ENCODE peak calls at places on chromosomes 11 and 22, in seven cellular contexts. One of them, this sample, is unnamed.

GRCh38 chr11:62556872-62557631 is 10.4 kb upstream of the AHNAK start:
- DNase-seq in body of pancreas: no peak
- DNase-seq in astrocyte of the spinal cord: no peak
- DNase-seq in mammary epithelial cell: no peak
- DNase-seq in IMR-90: peak; percentile 11
- DNase-seq in heart left ventricle: no peak
- DNase-seq in fibroblast of mammary gland: no peak
- DNase-seq in this sample: no peak

GRCh38 chr11:120303004-120303637 is 22.0 kb upstream of the TLCD5 start:
- DNase-seq in heart left ventricle: peak; percentile 54
- DNase-seq in fibroblast of mammary gland: peak; percentile 72
- DNase-seq in IMR-90: peak; percentile 80
- DNase-seq in body of pancreas: peak; percentile 81
- DNase-seq in astrocyte of the spinal cord: peak; percentile 71
- DNase-seq in mammary epithelial cell: peak; percentile 71
- DNase-seq in this sample: peak; percentile 31

GRCh38 chr22:36673821-36674220 is 29.7 kb downstream of the CACNG2 start:
- DNase-seq in astrocyte of the spinal cord: no peak
- DNase-seq in IMR-90: no peak
- DNase-seq in fibroblast of mammary gland: no peak
- DNase-seq in mammary epithelial cell: no peak
- DNase-seq in body of pancreas: no peak
- DNase-seq in heart left ventricle: no peak
- DNase-seq in this sample: no peak

GRCh38 chr22:27139935-27140493 is 482.6 kb downstream of the MIAT start:
- DNase-seq in astrocyte of the spinal cord: peak; percentile 82
- DNase-seq in heart left ventricle: no peak
- DNase-seq in body of pancreas: peak; percentile 28
- DNase-seq in IMR-90: peak; percentile 83
- DNase-seq in mammary epithelial cell: peak; percentile 62
- DNase-seq in fibroblast of mammary gland: peak; percentile 80
- DNase-seq in this sample: peak; percentile 69

GRCh38 chr11:32421992-32422391 is 13.3 kb downstream of the WT1 start:
- DNase-seq in body of pancreas: no peak
- DNase-seq in fibroblast of mammary gland: no peak
- DNase-seq in heart left ventricle: no peak
- DNase-seq in astrocyte of the spinal cord: peak; percentile 18
- DNase-seq in IMR-90: no peak
- DNase-seq in mammary epithelial cell: no peak
- DNase-seq in this sample: no peak

GRCh38 chr11:97414801-97415200 is 1025.0 kb downstream of the JRKL start:
- DNase-seq in body of pancreas: no peak
- DNase-seq in heart left ventricle: no peak
- DNase-seq in fibroblast of mammary gland: no peak
- DNase-seq in astrocyte of the spinal cord: no peak
- DNase-seq in mammary epithelial cell: no peak
- DNase-seq in IMR-90: no peak
- DNase-seq in this sample: no peak

GRCh38 chr11:70824590-70825300 is 426.4 kb downstream of the CTTN start:
- DNase-seq in body of pancreas: no peak
- DNase-seq in IMR-90: no peak
- DNase-seq in mammary epithelial cell: no peak
- DNase-seq in astrocyte of the spinal cord: no peak
- DNase-seq in heart left ventricle: no peak
- DNase-seq in fibroblast of mammary gland: no peak
- DNase-seq in this sample: no peak

GRCh38 chr11:87425943-87426342 is 388.2 kb downstream of the TMEM135 start:
- DNase-seq in fibroblast of mammary gland: no peak
- DNase-seq in astrocyte of the spinal cord: peak; percentile 23
- DNase-seq in IMR-90: peak; percentile 62
- DNase-seq in body of pancreas: no peak
- DNase-seq in heart left ventricle: no peak
- DNase-seq in mammary epithelial cell: no peak
- DNase-seq in this sample: peak; percentile 4

GRCh38 chr11:126257764-126258163 is 10.9 kb downstream of the SRPRA start:
- DNase-seq in mammary epithelial cell: peak; percentile 26
- DNase-seq in fibroblast of mammary gland: peak; percentile 44
- DNase-seq in heart left ventricle: no peak
- DNase-seq in IMR-90: peak; percentile 70
- DNase-seq in astrocyte of the spinal cord: peak; percentile 35
- DNase-seq in body of pancreas: no peak
- DNase-seq in this sample: peak; percentile 71

GRCh38 chr11:65425105-65425970 is 2.7 kb downstream of the NEAT1 start:
- DNase-seq in IMR-90: peak; percentile 78
- DNase-seq in mammary epithelial cell: peak; percentile 80
- DNase-seq in body of pancreas: peak; percentile 72
- DNase-seq in fibroblast of mammary gland: peak; percentile 76
- DNase-seq in heart left ventricle: no peak
- DNase-seq in astrocyte of the spinal cord: peak; percentile 74
- DNase-seq in this sample: no peak

GRCh38 chr11:105490333-105490732 is 119.5 kb upstream of the GRIA4 start:
- DNase-seq in IMR-90: no peak
- DNase-seq in heart left ventricle: no peak
- DNase-seq in astrocyte of the spinal cord: no peak
- DNase-seq in fibroblast of mammary gland: no peak
- DNase-seq in mammary epithelial cell: no peak
- DNase-seq in body of pancreas: no peak
- DNase-seq in this sample: no peak

GRCh38 chr11:81874627-81875026 is 859.0 kb downstream of the FAM181B start:
- DNase-seq in heart left ventricle: no peak
- DNase-seq in mammary epithelial cell: no peak
- DNase-seq in fibroblast of mammary gland: no peak
- DNase-seq in IMR-90: no peak
- DNase-seq in body of pancreas: no peak
- DNase-seq in astrocyte of the spinal cord: no peak
- DNase-seq in this sample: no peak

GRCh38 chr11:77199346-77199745 is 71.3 kb downstream of the MYO7A start:
- DNase-seq in astrocyte of the spinal cord: no peak
- DNase-seq in mammary epithelial cell: no peak
- DNase-seq in body of pancreas: no peak
- DNase-seq in fibroblast of mammary gland: no peak
- DNase-seq in IMR-90: no peak
- DNase-seq in heart left ventricle: no peak
- DNase-seq in this sample: no peak

GRCh38 chr11:133928628-133929059 is 28.1 kb downstream of the IGSF9B start:
- DNase-seq in heart left ventricle: no peak
- DNase-seq in mammary epithelial cell: peak; percentile 65
- DNase-seq in fibroblast of mammary gland: no peak
- DNase-seq in IMR-90: no peak
- DNase-seq in astrocyte of the spinal cord: no peak
- DNase-seq in body of pancreas: no peak
- DNase-seq in this sample: no peak

DNA sequence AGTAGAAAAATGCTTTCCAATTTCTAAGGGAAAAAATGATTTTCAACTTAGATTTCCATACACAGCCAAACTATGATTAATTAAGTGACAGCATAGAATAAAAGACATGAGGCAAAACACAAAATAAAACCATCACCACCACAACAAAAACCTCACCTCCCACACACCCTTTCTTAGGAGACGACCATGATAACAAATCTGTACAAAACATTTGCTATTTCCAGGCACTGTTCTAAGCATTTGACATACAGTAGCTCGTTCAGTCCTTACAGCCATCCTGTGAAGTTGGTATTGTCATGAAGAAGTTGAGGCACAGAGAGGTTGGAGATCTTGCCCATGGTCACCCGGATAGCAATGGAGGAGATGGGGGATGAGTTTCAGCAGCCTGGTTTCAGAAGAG is 8.7 kb downstream of the SPI1 start:
- DNase-seq in astrocyte of the spinal cord: no peak
- DNase-seq in fibroblast of mammary gland: no peak
- DNase-seq in heart left ventricle: no peak
- DNase-seq in body of pancreas: no peak
- DNase-seq in mammary epithelial cell: no peak
- DNase-seq in IMR-90: no peak
- DNase-seq in this sample: no peak
- TF ChIP-seq CTCF in astrocyte of the spinal cord: no peak
- TF ChIP-seq CTCF in fibroblast of mammary gland: no peak
- TF ChIP-seq CTCF in heart left ventricle: no peak
- TF ChIP-seq CTCF in body of pancreas: no peak
- TF ChIP-seq CTCF in mammary epithelial cell: no peak
- TF ChIP-seq CTCF in IMR-90: no peak
- TF ChIP-seq CTCF in this sample: no peak

GRCh38 chr22:47452184-47452583 is 689.7 kb downstream of the TBC1D22A start:
- DNase-seq in body of pancreas: no peak
- DNase-seq in heart left ventricle: no peak
- DNase-seq in IMR-90: no peak
- DNase-seq in mammary epithelial cell: no peak
- DNase-seq in fibroblast of mammary gland: no peak
- DNase-seq in astrocyte of the spinal cord: no peak
- DNase-seq in this sample: no peak
- TF ChIP-seq CTCF in body of pancreas: peak; percentile 16
- TF ChIP-seq CTCF in heart left ventricle: peak; percentile 12
- TF ChIP-seq CTCF in IMR-90: no peak
- TF ChIP-seq CTCF in mammary epithelial cell: no peak
- TF ChIP-seq CTCF in fibroblast of mammary gland: no peak
- TF ChIP-seq CTCF in astrocyte of the spinal cord: peak; percentile 16
- TF ChIP-seq CTCF in this sample: peak; percentile 18

GRCh38 chr11:93116641-93117577 is 80.9 kb downstream of the SLC36A4 start:
- DNase-seq in fibroblast of mammary gland: no peak
- DNase-seq in astrocyte of the spinal cord: no peak
- DNase-seq in IMR-90: peak; percentile 44
- DNase-seq in heart left ventricle: no peak
- DNase-seq in body of pancreas: no peak
- DNase-seq in mammary epithelial cell: peak; percentile 4
- DNase-seq in this sample: no peak

GRCh38 chr11:93117578-93117964 is 80.2 kb downstream of the SLC36A4 start:
- DNase-seq in heart left ventricle: no peak
- DNase-seq in body of pancreas: no peak
- DNase-seq in fibroblast of mammary gland: no peak
- DNase-seq in astrocyte of the spinal cord: no peak
- DNase-seq in mammary epithelial cell: no peak
- DNase-seq in IMR-90: no peak
- DNase-seq in this sample: no peak

GRCh38 chr11:93113824-93114223 is 84.0 kb downstream of the SLC36A4 start:
- DNase-seq in mammary epithelial cell: no peak
- DNase-seq in astrocyte of the spinal cord: no peak
- DNase-seq in fibroblast of mammary gland: no peak
- DNase-seq in heart left ventricle: no peak
- DNase-seq in body of pancreas: no peak
- DNase-seq in IMR-90: no peak
- DNase-seq in this sample: no peak
- TF ChIP-seq CTCF in mammary epithelial cell: no peak
- TF ChIP-seq CTCF in astrocyte of the spinal cord: no peak
- TF ChIP-seq CTCF in fibroblast of mammary gland: no peak
- TF ChIP-seq CTCF in heart left ventricle: no peak
- TF ChIP-seq CTCF in body of pancreas: no peak
- TF ChIP-seq CTCF in IMR-90: no peak
- TF ChIP-seq CTCF in this sample: no peak

GRCh38 chr11:1867381-1867780 is 14.5 kb downstream of the LSP1 start:
- DNase-seq in heart left ventricle: no peak
- DNase-seq in mammary epithelial cell: no peak
- DNase-seq in fibroblast of mammary gland: no peak
- DNase-seq in body of pancreas: no peak
- DNase-seq in IMR-90: no peak
- DNase-seq in astrocyte of the spinal cord: no peak
- DNase-seq in this sample: no peak

GRCh38 chr11:1868056-1868635 is 15.3 kb downstream of the LSP1 start:
- DNase-seq in body of pancreas: no peak
- DNase-seq in IMR-90: no peak
- DNase-seq in fibroblast of mammary gland: no peak
- DNase-seq in astrocyte of the spinal cord: no peak
- DNase-seq in heart left ventricle: no peak
- DNase-seq in mammary epithelial cell: no peak
- DNase-seq in this sample: no peak

GRCh38 chr11:1864831-1865665 is 12.2 kb downstream of the LSP1 start:
- DNase-seq in IMR-90: no peak
- DNase-seq in heart left ventricle: no peak
- DNase-seq in astrocyte of the spinal cord: no peak
- DNase-seq in mammary epithelial cell: no peak
- DNase-seq in fibroblast of mammary gland: no peak
- DNase-seq in body of pancreas: no peak
- DNase-seq in this sample: no peak

GRCh38 chr11:1866226-1866625 is 13.3 kb downstream of the LSP1 start:
- DNase-seq in heart left ventricle: no peak
- DNase-seq in fibroblast of mammary gland: no peak
- DNase-seq in body of pancreas: no peak
- DNase-seq in astrocyte of the spinal cord: no peak
- DNase-seq in IMR-90: no peak
- DNase-seq in mammary epithelial cell: no peak
- DNase-seq in this sample: no peak

DNA sequence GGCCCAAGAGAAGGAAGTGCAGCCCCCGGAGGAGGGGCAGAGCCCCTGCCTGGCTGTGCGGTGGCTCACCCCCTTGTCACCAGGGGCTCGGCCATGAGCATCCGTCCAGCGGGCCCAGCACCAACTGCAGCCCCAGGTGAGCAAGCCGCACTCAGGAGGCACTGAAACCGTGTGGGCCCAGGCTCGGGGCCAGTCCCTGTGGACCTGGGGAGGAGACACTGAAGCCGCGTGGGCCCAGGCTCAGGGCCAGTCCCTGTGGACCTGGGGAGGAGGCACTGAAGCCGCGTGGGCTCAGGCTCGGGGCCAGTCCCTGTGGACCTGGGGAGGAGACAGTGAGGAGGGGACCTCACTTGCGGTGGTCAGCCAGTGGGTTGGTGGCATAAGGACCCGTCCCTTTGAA is 13.9 kb downstream of the LSP1 start:
- DNase-seq in heart left ventricle: no peak
- DNase-seq in body of pancreas: no peak
- DNase-seq in astrocyte of the spinal cord: no peak
- DNase-seq in IMR-90: no peak
- DNase-seq in mammary epithelial cell: no peak
- DNase-seq in fibroblast of mammary gland: no peak
- DNase-seq in this sample: no peak
- TF ChIP-seq CTCF in heart left ventricle: no peak
- TF ChIP-seq CTCF in body of pancreas: no peak
- TF ChIP-seq CTCF in astrocyte of the spinal cord: no peak
- TF ChIP-seq CTCF in IMR-90: no peak
- TF ChIP-seq CTCF in mammary epithelial cell: no peak
- TF ChIP-seq CTCF in fibroblast of mammary gland: no peak
- TF ChIP-seq CTCF in this sample: no peak

GRCh38 chr11:23021287-23021863 is 161.1 kb upstream of the CCDC179 start:
- DNase-seq in heart left ventricle: no peak
- DNase-seq in fibroblast of mammary gland: peak; percentile 30
- DNase-seq in mammary epithelial cell: no peak
- DNase-seq in body of pancreas: peak; percentile 24
- DNase-seq in astrocyte of the spinal cord: peak; percentile 40
- DNase-seq in IMR-90: peak; percentile 51
- DNase-seq in this sample: peak; percentile 4
- TF ChIP-seq CTCF in heart left ventricle: peak; percentile 44
- TF ChIP-seq CTCF in fibroblast of mammary gland: peak; percentile 64
- TF ChIP-seq CTCF in mammary epithelial cell: peak; percentile 59
- TF ChIP-seq CTCF in body of pancreas: peak; percentile 63
- TF ChIP-seq CTCF in astrocyte of the spinal cord: peak; percentile 82
- TF ChIP-seq CTCF in IMR-90: peak; percentile 81
- TF ChIP-seq CTCF in this sample: peak; percentile 73

GRCh38 chr11:72127923-72128322 is 7.6 kb upstream of the FOLR3 start:
- DNase-seq in heart left ventricle: no peak
- DNase-seq in mammary epithelial cell: no peak
- DNase-seq in astrocyte of the spinal cord: no peak
- DNase-seq in body of pancreas: no peak
- DNase-seq in fibroblast of mammary gland: no peak
- DNase-seq in IMR-90: no peak
- DNase-seq in this sample: no peak
- TF ChIP-seq CTCF in heart left ventricle: no peak
- TF ChIP-seq CTCF in mammary epithelial cell: no peak
- TF ChIP-seq CTCF in astrocyte of the spinal cord: no peak
- TF ChIP-seq CTCF in body of pancreas: no peak
- TF ChIP-seq CTCF in fibroblast of mammary gland: no peak
- TF ChIP-seq CTCF in IMR-90: no peak
- TF ChIP-seq CTCF in this sample: no peak